ENCODE peak calls at places on chromosomes 6 and 20, in four cellular contexts. M is AG10803, T is ovary, Q is left ventricle myocardium superior. Z is an unnamed sample.

GRCh38 chr6:41654433-41655020 is 16.3 kb downstream of the MDFI start:
- DNase-seq in M (no peak), T (no peak), Q (no peak), Z (no peak)

GRCh38 chr6:21965029-21965428 is 331.8 kb downstream of the PRL start:
- DNase-seq in M (no peak), T (no peak), Q (no peak), Z (no peak)

GRCh38 chr6:125790403-125791150 is at the start of gene NCOA7:
- DNase-seq in M (peak; percentile 68), T (peak; percentile 81), Q (peak; percentile 90), Z (peak; percentile 72)

GRCh38 chr20:17589161-17589834 is 19.4 kb downstream of the DSTN start:
- DNase-seq in M (peak; percentile 25), T (no peak), Q (no peak), Z (no peak)

GRCh38 chr6:138219398-138219797 is 1.1 kb upstream of the PBOV1 start:
- DNase-seq in M (no peak), T (no peak), Q (no peak), Z (peak; percentile 53)

GRCh38 chr6:144583614-144583954 is 298.4 kb downstream of the UTRN start:
- DNase-seq in M (no peak), T (no peak), Q (no peak), Z (no peak)

GRCh38 chr6:97591955-97592354 is 308.9 kb upstream of the MMS22L start:
- DNase-seq in M (no peak), T (no peak), Q (no peak), Z (no peak)

GRCh38 chr6:114049367-114049966 is 78.5 kb upstream of the HDAC2 start:
- DNase-seq in M (peak; percentile 21), T (no peak), Q (no peak), Z (no peak)

GRCh38 chr6:8738951-8739350 is 303.6 kb upstream of the SLC35B3 start:
- DNase-seq in M (no peak), T (no peak), Q (no peak), Z (no peak)

GRCh38 chr6:64861039-64861651 is 845.9 kb downstream of the EYS start:
- DNase-seq in M (no peak), T (no peak), Q (no peak), Z (no peak)

GRCh38 chr6:167537816-167538215 is 212.9 kb downstream of the TTLL2 start:
- DNase-seq in M (no peak), T (no peak), Q (no peak), Z (no peak)

GRCh38 chr20:11459090-11459877 is 458.4 kb upstream of the BTBD3 start:
- DNase-seq in M (peak; percentile 61), T (no peak), Q (no peak), Z (no peak)

GRCh38 chr6:111379831-111380230 is 103.2 kb downstream of the REV3L start:
- DNase-seq in M (no peak), T (no peak), Q (no peak), Z (no peak)

GRCh38 chr20:19275630-19276071 is 63.2 kb downstream of the SLC24A3 start:
- DNase-seq in M (peak; percentile 56), T (peak; percentile 95), Q (peak; percentile 66), Z (peak; percentile 33)

GRCh38 chr6:36717871-36718540 is 20.4 kb downstream of the RAB44 start:
- DNase-seq in M (no peak), T (no peak), Q (no peak), Z (peak; percentile 31)

GRCh38 chr6:33082702-33083101 is 6.9 kb downstream of the HLA-DPB1 start:
- DNase-seq in M (peak; percentile 10), T (no peak), Q (peak; percentile 62), Z (no peak)

GRCh38 chr6:158803733-158804143 is 15.4 kb downstream of the EZR start:
- DNase-seq in M (peak; percentile 54), T (no peak), Q (no peak), Z (no peak)

GRCh38 chr20:12358006-12358654 is 440.4 kb downstream of the BTBD3 start:
- DNase-seq in M (no peak), T (no peak), Q (no peak), Z (no peak)

Z was measured in dorsolateral prefrontal cortex.